ENCODE peak calls at places on chromosomes 12 and 14, in four cellular contexts. A, M, E and K are unnamed samples.

GRCh38 chr12:29163146-29163545 is 14.1 kb downstream of the FAR2 start:
- DNase-seq in E (no peak), A (no peak), M (no peak), K (no peak)

GRCh38 chr12:107133462-107133861 is 40.1 kb upstream of the CRY1 start:
- DNase-seq in M (no peak), A (no peak), E (no peak), K (no peak)

GRCh38 chr12:106145539-106146447 is 7.0 kb upstream of the NUAK1 start:
- DNase-seq in M (no peak), A (no peak), E (no peak), K (peak; percentile 56)

GRCh38 chr12:38775457-38775856 is 129.9 kb downstream of the CPNE8 start:
- DNase-seq in M (no peak), A (no peak), E (no peak), K (no peak)

GRCh38 chr12:32399045-32399372 is 349 bp upstream of the FGD4 start:
- DNase-seq in E (no peak), M (no peak), A (no peak), K (no peak)

GRCh38 chr12:75994069-75994740 is 37.4 kb downstream of the PHLDA1 start:
- DNase-seq in E (no peak), A (no peak), M (no peak), K (no peak)

GRCh38 chr12:46320731-46321130 is 51.8 kb downstream of the SLC38A2 start:
- DNase-seq in M (no peak), E (no peak), A (no peak), K (no peak)

GRCh38 chr14:77979666-77980351 is 179.9 kb downstream of the ADCK1 start:
- DNase-seq in E (no peak), M (peak; percentile 64), A (no peak), K (no peak)

GRCh38 chr12:68036642-68037041 is 47.4 kb downstream of the IFNG-AS1 start:
- DNase-seq in E (no peak), M (no peak), A (no peak), K (no peak)

GRCh38 chr12:26651566-26652188 is 181.3 kb downstream of the ITPR2 start:
- DNase-seq in M (peak; percentile 73), A (peak; percentile 33), E (no peak), K (no peak)

GRCh38 chr14:25833341-25834121 is 764.3 kb downstream of the NOVA1 start:
- DNase-seq in A (no peak), E (peak; percentile 11), M (peak; percentile 80), K (no peak)

GRCh38 chr14:22419620-22420019 is 169.4 kb downstream of the DAD1 start:
- DNase-seq in A (no peak), M (no peak), E (no peak), K (no peak)

GRCh38 chr12:71938728-71939385 is at the start of gene TPH2:
- DNase-seq in E (no peak), M (peak; percentile 94), A (peak; percentile 32), K (peak; percentile 20)

GRCh38 chr12:89551747-89552146 is 25.9 kb upstream of the POC1B start:
- DNase-seq in M (no peak), E (no peak), A (no peak), K (no peak)

GRCh38 chr14:79318371-79318770 is 892.9 kb downstream of the DIO2 start:
- DNase-seq in A (no peak), M (no peak), E (no peak), K (no peak)

GRCh38 chr14:26522985-26523384 is 74.8 kb downstream of the NOVA1 start:
- DNase-seq in M (no peak), A (no peak), E (peak; percentile 38), K (no peak)

GRCh38 chr12:51077930-51078329 is 5.5 kb downstream of the CSRNP2 start:
- DNase-seq in E (no peak), M (no peak), A (no peak), K (no peak)

GRCh38 chr12:51076235-51076930 is 7.0 kb downstream of the CSRNP2 start:
- DNase-seq in E (no peak), A (no peak), M (no peak), K (no peak)

GRCh38 chr12:51083140-51083833 is at the start of gene CSRNP2:
- DNase-seq in E (peak; percentile 89), A (peak; percentile 96), M (peak; percentile 99), K (peak; percentile 98)

GRCh38 chr12:51082561-51083139 is 746 bp downstream of the CSRNP2 start:
- DNase-seq in M (no peak), E (no peak), A (no peak), K (no peak)

GRCh38 chr12:51080136-51080535 is 3.3 kb downstream of the CSRNP2 start:
- DNase-seq in A (no peak), M (no peak), E (no peak), K (no peak)
- H3K4me3 ChIP-seq in A (no peak overlapping the region), M (no peak overlapping the region), E (no peak overlapping the region), K (no peak overlapping the region)

DNA sequence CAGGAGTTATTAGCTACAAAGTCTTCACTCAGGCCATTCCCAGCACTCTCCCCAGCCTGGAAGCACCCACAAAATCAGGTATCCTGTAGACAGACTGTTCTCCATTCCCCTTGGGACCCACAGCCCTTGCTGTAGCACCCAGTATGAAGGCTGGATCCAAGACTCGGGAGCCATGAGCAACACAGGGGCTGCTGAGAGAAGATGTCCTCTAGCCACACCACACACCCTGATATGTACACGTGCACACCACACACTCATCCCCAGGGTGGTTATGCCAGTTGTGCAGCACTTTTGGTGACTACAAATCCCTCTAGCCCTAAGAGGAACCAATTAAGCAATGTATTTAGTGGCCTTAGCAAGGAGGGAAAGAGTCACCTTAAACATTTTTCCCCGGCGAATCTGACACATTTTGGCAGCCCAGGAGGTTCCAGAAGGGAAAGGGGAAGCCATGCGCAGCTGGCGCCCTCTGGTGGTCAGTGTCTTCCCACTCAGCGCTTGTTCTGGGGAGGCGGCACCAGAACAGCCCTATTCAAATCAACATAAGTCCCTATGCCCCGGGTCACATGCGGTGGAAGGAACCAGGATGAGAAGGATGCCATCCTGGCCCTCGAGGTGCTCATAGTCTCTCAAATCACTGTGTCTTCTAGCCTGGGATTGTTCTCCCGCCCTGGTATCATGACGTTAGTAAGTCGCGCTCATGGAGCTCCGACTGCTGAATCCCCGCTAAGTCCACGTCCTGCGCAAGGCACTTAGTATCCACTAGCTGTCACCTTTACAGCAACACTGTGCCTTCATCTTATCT is 96.9 kb downstream of the GCH1 start:
- DNase-seq in E (peak; percentile 30), M (peak; percentile 93), A (peak; percentile 81), K (peak; percentile 80)
- H3K4me3 ChIP-seq in E (peak overlapping the region; percentile 8), M (peak overlapping the region; percentile 25), A (no peak overlapping the region), K (peak overlapping the region; percentile 35)

DNA sequence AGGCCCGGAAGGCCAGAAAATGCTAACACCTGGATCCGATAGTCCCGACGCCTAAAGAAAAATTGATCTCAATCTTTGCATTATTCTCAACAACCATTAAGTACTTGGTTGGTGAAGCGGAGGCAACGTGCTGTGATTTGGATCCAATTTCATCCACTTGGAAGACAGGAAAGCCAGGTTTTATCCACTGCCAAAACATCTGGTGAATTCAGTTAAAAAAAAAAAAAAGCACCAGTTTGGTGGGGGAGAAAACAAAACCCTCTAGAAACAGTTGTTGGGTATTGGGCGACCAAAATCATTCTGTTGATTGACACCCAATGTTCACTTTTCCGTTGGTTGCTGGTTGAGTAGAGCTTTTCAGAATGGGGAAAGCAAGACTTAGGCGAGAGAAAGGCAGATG is 41.8 kb upstream of the MED13L start:
- DNase-seq in E (no peak), M (no peak), A (no peak), K (no peak)
- H3K4me3 ChIP-seq in E (peak overlapping the region; percentile 12), M (no peak overlapping the region), A (no peak overlapping the region), K (peak overlapping the region; percentile 34)

GRCh38 chr14:68945190-68945584 is 33.9 kb downstream of the ACTN1 start:
- DNase-seq in A (no peak), M (no peak), E (no peak), K (no peak)
- H3K4me3 ChIP-seq in A (no peak overlapping the region), M (no peak overlapping the region), E (no peak overlapping the region), K (no peak overlapping the region)

GRCh38 chr12:113252494-113252893 is 31.2 kb downstream of the TPCN1 start:
- DNase-seq in E (no peak), A (no peak), M (no peak), K (peak; percentile 72)

GRCh38 chr12:113249546-113249945 is 28.3 kb downstream of the TPCN1 start:
- DNase-seq in M (no peak), A (no peak), E (no peak), K (no peak)

GRCh38 chr12:113250045-113250444 is 28.8 kb downstream of the TPCN1 start:
- DNase-seq in E (no peak), M (no peak), A (no peak), K (no peak)

GRCh38 chr12:113253532-113254285 is 32.4 kb downstream of the TPCN1 start:
- DNase-seq in A (no peak), E (no peak), M (no peak), K (no peak)

GRCh38 chr12:113251404-113252070 is 30.3 kb downstream of the TPCN1 start:
- DNase-seq in M (no peak), A (no peak), E (no peak), K (no peak)
- H3K4me3 ChIP-seq in M (no peak overlapping the region), A (no peak overlapping the region), E (no peak overlapping the region), K (no peak overlapping the region)

GRCh38 chr14:104355949-104356737 is 217.8 kb downstream of the KIF26A start:
- DNase-seq in M (no peak), E (no peak), A (no peak), K (no peak)
- H3K4me3 ChIP-seq in M (no peak overlapping the region), E (no peak overlapping the region), A (no peak overlapping the region), K (no peak overlapping the region)

GRCh38 chr12:13169255-13169654 is 27.3 kb upstream of the EMP1 start:
- DNase-seq in E (no peak), M (no peak), A (no peak), K (no peak)

GRCh38 chr12:13170892-13171490 is 25.5 kb upstream of the EMP1 start:
- DNase-seq in E (no peak), A (no peak), M (no peak), K (no peak)

GRCh38 chr12:13173012-13173441 is 23.5 kb upstream of the EMP1 start:
- DNase-seq in M (no peak), A (no peak), E (no peak), K (no peak)

GRCh38 chr12:13173537-13173936 is 23.0 kb upstream of the EMP1 start:
- DNase-seq in A (no peak), M (peak; percentile 50), E (peak; percentile 90), K (peak; percentile 55)

DNA sequence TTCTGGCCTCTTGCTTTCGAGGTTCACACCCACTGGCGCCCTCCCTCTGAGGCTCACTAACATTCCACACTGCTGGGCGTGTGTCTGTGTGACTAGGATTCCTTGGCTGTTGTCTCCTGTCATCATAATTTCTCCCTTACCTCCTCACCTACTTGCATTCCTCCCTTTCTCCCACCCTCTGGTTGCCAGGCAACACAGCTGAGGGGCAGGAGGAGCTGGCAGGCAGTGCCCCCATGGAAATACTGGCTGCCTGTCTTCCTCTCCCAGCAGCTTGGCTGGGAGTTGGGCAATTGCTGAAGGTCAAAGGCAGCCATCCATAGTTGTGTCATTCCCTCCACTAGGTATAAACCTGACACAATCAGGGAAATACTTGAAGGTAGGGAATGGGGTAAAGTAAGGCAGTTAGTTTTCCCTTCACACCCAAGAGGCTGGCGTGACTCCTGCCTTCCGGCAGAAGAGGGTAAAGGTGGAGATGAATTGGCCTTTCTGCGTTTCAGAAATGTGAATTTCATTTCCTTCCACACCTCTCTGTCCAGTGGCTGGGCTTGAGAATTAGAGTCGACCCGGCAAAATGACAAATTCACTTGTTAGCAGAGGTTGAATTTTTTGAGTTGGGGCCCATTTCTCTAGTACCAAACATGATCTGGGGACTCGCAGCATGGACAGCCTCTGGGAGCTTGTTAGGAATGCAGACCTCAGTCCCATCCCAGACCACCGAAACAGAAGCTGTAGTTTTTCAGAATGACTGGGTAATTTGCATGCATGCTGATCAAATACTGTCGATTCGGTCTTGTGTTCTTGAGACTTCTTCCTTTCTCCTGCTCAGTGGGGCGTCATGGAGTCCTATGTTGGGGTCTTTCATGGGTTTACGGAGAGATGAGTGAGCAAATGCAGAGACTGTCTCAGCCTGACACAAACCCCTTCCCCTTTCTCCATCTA is 24.3 kb upstream of the EMP1 start:
- DNase-seq in A (no peak), E (no peak), M (peak; percentile 34), K (no peak)
- H3K4me3 ChIP-seq in A (no peak overlapping the region), E (peak overlapping the region; percentile 5), M (no peak overlapping the region), K (no peak overlapping the region)

GRCh38 chr14:24186831-24187537 is 1.6 kb downstream of the IPO4 start:
- DNase-seq in A (no peak), M (no peak), E (no peak), K (no peak)
- H3K4me3 ChIP-seq in A (no peak overlapping the region), M (no peak overlapping the region), E (no peak overlapping the region), K (no peak overlapping the region)